ENCODE peak calls at places on chromosomes 3 and 15, in five cellular contexts. T is AG08396, R is H9, I is lung microvascular endothelial cell, F is COR-L47. G is an unnamed sample.

GRCh38 chr15:92899910-92900711 is at the start of gene CHD2:
- DNase-seq in F (peak; percentile 69), R (peak; percentile 90), I (peak; percentile 88), T (peak; percentile 70), G (peak; percentile 82)

GRCh38 chr15:68637755-68638405 is 59.1 kb downstream of the CORO2B start:
- DNase-seq in T (peak; percentile 70), I (no peak), R (no peak), F (peak; percentile 49), G (no peak)

GRCh38 chr3:123449986-123450474 is 1.1 kb upstream of the ADCY5 start:
- DNase-seq in T (no peak), R (peak; percentile 66), F (peak; percentile 18), I (no peak), G (no peak)

GRCh38 chr3:151415289-151415688 is 30.7 kb upstream of the P2RY12 start:
- DNase-seq in T (no peak), F (no peak), R (no peak), I (no peak), G (no peak)

GRCh38 chr3:166446291-166446690 is 609.1 kb upstream of the BCHE start:
- DNase-seq in T (peak; percentile 6), I (no peak), R (no peak), F (no peak), G (no peak)

GRCh38 chr3:161413127-161413854 is 42.0 kb upstream of the SPTSSB start:
- DNase-seq in I (peak; percentile 44), R (no peak), F (no peak), T (peak; percentile 35), G (no peak)

GRCh38 chr3:125137432-125138033 is 75.0 kb downstream of the SLC12A8 start:
- DNase-seq in R (no peak), I (no peak), T (peak; percentile 80), F (no peak), G (no peak)

GRCh38 chr3:130846181-130846580 is 47.7 kb upstream of the ATP2C1 start:
- DNase-seq in T (no peak), F (no peak), R (no peak), I (no peak), G (no peak)

GRCh38 chr3:194637541-194638400 is 4.6 kb upstream of the TMEM44 start:
- DNase-seq in F (no peak), T (no peak), R (no peak), I (no peak), G (no peak)